ENCODE peak calls at places on chromosomes 16 and 17, in six cellular contexts. One of them, this sample, is unnamed.

GRCh38 chr17:3641014-3641413 is 4.5 kb downstream of the CTNS start:
- DNase-seq in HCT116: no peak
- DNase-seq in K562: no peak
- DNase-seq in WTC11: no peak
- DNase-seq in H1: no peak
- DNase-seq in GM12878: no peak
- DNase-seq in this sample: no peak

GRCh38 chr17:3973498-3974137 is 9.4 kb upstream of the ATP2A3 start:
- DNase-seq in K562: no peak
- DNase-seq in WTC11: no peak
- DNase-seq in H1: no peak
- DNase-seq in GM12878: no peak
- DNase-seq in HCT116: no peak
- DNase-seq in this sample: no peak

GRCh38 chr17:83054518-83055125 is 24.8 kb upstream of the METRNL start:
- DNase-seq in H1: no peak
- DNase-seq in GM12878: no peak
- DNase-seq in HCT116: no peak
- DNase-seq in K562: no peak
- DNase-seq in WTC11: no peak
- DNase-seq in this sample: no peak

GRCh38 chr17:43217614-43218087 is 6.0 kb downstream of the TMEM106A start:
- DNase-seq in HCT116: no peak
- DNase-seq in K562: no peak
- DNase-seq in GM12878: no peak
- DNase-seq in WTC11: no peak
- DNase-seq in H1: no peak
- DNase-seq in this sample: no peak

GRCh38 chr17:9427460-9428315 is 147.9 kb downstream of the STX8 start:
- DNase-seq in H1: no peak
- DNase-seq in K562: no peak
- DNase-seq in GM12878: no peak
- DNase-seq in WTC11: no peak
- DNase-seq in HCT116: no peak
- DNase-seq in this sample: no peak

GRCh38 chr16:20811889-20812439 is 5.6 kb downstream of the REXO5 start:
- DNase-seq in HCT116: no peak
- DNase-seq in GM12878: no peak
- DNase-seq in WTC11: no peak
- DNase-seq in K562: no peak
- DNase-seq in H1: no peak
- DNase-seq in this sample: no peak

GRCh38 chr16:28168991-28169554 is 42.7 kb downstream of the XPO6 start:
- DNase-seq in K562: no peak
- DNase-seq in GM12878: no peak
- DNase-seq in H1: no peak
- DNase-seq in WTC11: no peak
- DNase-seq in HCT116: no peak
- DNase-seq in this sample: no peak

GRCh38 chr16:1420111-1420539 is 422 bp downstream of the UQCC4 start:
- DNase-seq in H1: no peak
- DNase-seq in HCT116: no peak
- DNase-seq in WTC11: no peak
- DNase-seq in K562: no peak
- DNase-seq in GM12878: no peak
- DNase-seq in this sample: no peak

GRCh38 chr17:29289852-29290251 is 4.1 kb downstream of the NUFIP2 start:
- DNase-seq in H1: no peak
- DNase-seq in HCT116: no peak
- DNase-seq in WTC11: no peak
- DNase-seq in GM12878: no peak
- DNase-seq in K562: no peak
- DNase-seq in this sample: no peak

GRCh38 chr16:66913081-66913480 is 5.6 kb downstream of the CDH16 start:
- DNase-seq in WTC11: peak; percentile 66
- DNase-seq in H1: no peak
- DNase-seq in HCT116: no peak
- DNase-seq in GM12878: no peak
- DNase-seq in K562: no peak
- DNase-seq in this sample: no peak

GRCh38 chr17:61411114-61411943 is 11.7 kb downstream of the TBX2 start:
- DNase-seq in HCT116: no peak
- DNase-seq in GM12878: no peak
- DNase-seq in K562: no peak
- DNase-seq in H1: no peak
- DNase-seq in WTC11: peak; percentile 61
- DNase-seq in this sample: no peak

GRCh38 chr17:35788504-35788998 is 6.9 kb downstream of the MMP28 start:
- DNase-seq in HCT116: no peak
- DNase-seq in WTC11: no peak
- DNase-seq in H1: no peak
- DNase-seq in K562: no peak
- DNase-seq in GM12878: no peak
- DNase-seq in this sample: no peak

GRCh38 chr17:71764507-71764906 is 356.3 kb upstream of the SOX9 start:
- DNase-seq in K562: no peak
- DNase-seq in H1: peak; percentile 15
- DNase-seq in GM12878: no peak
- DNase-seq in WTC11: peak; percentile 72
- DNase-seq in HCT116: peak; percentile 62
- DNase-seq in this sample: peak; percentile 25

GRCh38 chr17:62807812-62808575 is at the start of gene MARCHF10:
- DNase-seq in GM12878: no peak
- DNase-seq in K562: peak; percentile 86
- DNase-seq in H1: no peak
- DNase-seq in WTC11: peak; percentile 77
- DNase-seq in HCT116: no peak
- DNase-seq in this sample: no peak

GRCh38 chr17:68457168-68457538 is at the start of gene WIPI1:
- DNase-seq in HCT116: no peak
- DNase-seq in K562: no peak
- DNase-seq in H1: no peak
- DNase-seq in WTC11: no peak
- DNase-seq in GM12878: no peak
- DNase-seq in this sample: peak; percentile 39

GRCh38 chr17:48577330-48577945 is 712 bp downstream of the HOXB4 start:
- DNase-seq in H1: no peak
- DNase-seq in K562: no peak
- DNase-seq in HCT116: no peak
- DNase-seq in WTC11: no peak
- DNase-seq in GM12878: no peak
- DNase-seq in this sample: no peak

GRCh38 chr17:38898812-38899348 is 26.5 kb upstream of the LASP1NB start:
- DNase-seq in H1: no peak
- DNase-seq in HCT116: no peak
- DNase-seq in WTC11: no peak
- DNase-seq in GM12878: peak; percentile 64
- DNase-seq in K562: peak; percentile 78
- DNase-seq in this sample: no peak

GRCh38 chr17:4086041-4086483 is 56.8 kb downstream of the ZZEF1 start:
- DNase-seq in K562: no peak
- DNase-seq in HCT116: no peak
- DNase-seq in H1: no peak
- DNase-seq in WTC11: no peak
- DNase-seq in GM12878: peak; percentile 36
- DNase-seq in this sample: no peak

GRCh38 chr17:44069974-44070454 is 521 bp upstream of the G6PC3 start:
- DNase-seq in WTC11: no peak
- DNase-seq in K562: no peak
- DNase-seq in H1: no peak
- DNase-seq in HCT116: peak; percentile 36
- DNase-seq in GM12878: no peak
- DNase-seq in this sample: no peak

GRCh38 chr16:49461517-49461951 is 87.9 kb downstream of the C16orf78 start:
- DNase-seq in GM12878: no peak
- DNase-seq in H1: no peak
- DNase-seq in HCT116: no peak
- DNase-seq in WTC11: no peak
- DNase-seq in K562: no peak
- DNase-seq in this sample: no peak

GRCh38 chr17:29495011-29495410 is 71.8 kb downstream of the ABHD15 start:
- DNase-seq in HCT116: no peak
- DNase-seq in H1: no peak
- DNase-seq in GM12878: no peak
- DNase-seq in K562: no peak
- DNase-seq in WTC11: no peak
- DNase-seq in this sample: no peak

GRCh38 chr17:28475151-28475900 is 1.9 kb downstream of the SLC13A2 start:
- DNase-seq in K562: no peak
- DNase-seq in WTC11: no peak
- DNase-seq in HCT116: no peak
- DNase-seq in GM12878: no peak
- DNase-seq in H1: no peak
- DNase-seq in this sample: peak; percentile 35

GRCh38 chr16:57042157-57043111 is 49.9 kb upstream of the CPNE2 start:
- DNase-seq in K562: no peak
- DNase-seq in GM12878: peak; percentile 88
- DNase-seq in WTC11: no peak
- DNase-seq in H1: no peak
- DNase-seq in HCT116: no peak
- DNase-seq in this sample: no peak

GRCh38 chr17:4934173-4934979 is 2.3 kb downstream of the GP1BA start:
- DNase-seq in H1: no peak
- DNase-seq in HCT116: no peak
- DNase-seq in GM12878: no peak
- DNase-seq in K562: peak; percentile 28
- DNase-seq in WTC11: peak; percentile 50
- DNase-seq in this sample: peak; percentile 46

GRCh38 chr16:55282441-55282840 is 41.6 kb upstream of the IRX6 start:
- DNase-seq in K562: no peak
- DNase-seq in H1: no peak
- DNase-seq in GM12878: no peak
- DNase-seq in HCT116: no peak
- DNase-seq in WTC11: no peak
- DNase-seq in this sample: no peak

GRCh38 chr17:45382226-45382625 is 50.4 kb downstream of the ARHGAP27 start:
- DNase-seq in H1: no peak
- DNase-seq in HCT116: no peak
- DNase-seq in GM12878: no peak
- DNase-seq in K562: no peak
- DNase-seq in WTC11: no peak
- DNase-seq in this sample: no peak

GRCh38 chr16:21560462-21560861 is 38.9 kb upstream of the METTL9 start:
- DNase-seq in K562: no peak
- DNase-seq in HCT116: no peak
- DNase-seq in H1: no peak
- DNase-seq in WTC11: no peak
- DNase-seq in GM12878: no peak
- DNase-seq in this sample: no peak

GRCh38 chr16:379961-380836 is 1.6 kb downstream of the PGAP6 start:
- DNase-seq in HCT116: no peak
- DNase-seq in GM12878: no peak
- DNase-seq in H1: no peak
- DNase-seq in K562: no peak
- DNase-seq in WTC11: no peak
- DNase-seq in this sample: no peak

GRCh38 chr17:35050170-35050569 is 13.3 kb downstream of the RFFL start:
- DNase-seq in K562: no peak
- DNase-seq in H1: no peak
- DNase-seq in GM12878: no peak
- DNase-seq in HCT116: no peak
- DNase-seq in WTC11: no peak
- DNase-seq in this sample: no peak

GRCh38 chr17:72361892-72362291 is 241.1 kb downstream of the SOX9 start:
- DNase-seq in HCT116: no peak
- DNase-seq in GM12878: no peak
- DNase-seq in WTC11: no peak
- DNase-seq in K562: no peak
- DNase-seq in H1: no peak
- DNase-seq in this sample: no peak

GRCh38 chr16:9090101-9090959 is 1.1 kb upstream of the HAPSTR1 start:
- DNase-seq in H1: no peak
- DNase-seq in GM12878: no peak
- DNase-seq in HCT116: no peak
- DNase-seq in K562: peak; percentile 68
- DNase-seq in WTC11: peak; percentile 59
- DNase-seq in this sample: no peak

GRCh38 chr17:7888184-7888920 is at the start of gene CHD3:
- DNase-seq in H1: no peak
- DNase-seq in WTC11: no peak
- DNase-seq in K562: no peak
- DNase-seq in HCT116: no peak
- DNase-seq in GM12878: no peak
- DNase-seq in this sample: no peak
- TF ChIP-seq ATF3 in H1: no peak
- TF ChIP-seq ATF3 in WTC11: no peak
- TF ChIP-seq ATF3 in K562: no peak
- TF ChIP-seq ATF3 in HCT116: no peak
- TF ChIP-seq ATF3 in GM12878: no peak
- TF ChIP-seq ATF3 in this sample: no peak

GRCh38 chr16:73066321-73066926 is 18.5 kb upstream of the ZFHX3 start:
- DNase-seq in HCT116: no peak
- DNase-seq in GM12878: no peak
- DNase-seq in K562: no peak
- DNase-seq in H1: no peak
- DNase-seq in WTC11: peak; percentile 49
- DNase-seq in this sample: no peak
- TF ChIP-seq ATF3 in HCT116: no peak
- TF ChIP-seq ATF3 in GM12878: no peak
- TF ChIP-seq ATF3 in K562: no peak
- TF ChIP-seq ATF3 in H1: no peak
- TF ChIP-seq ATF3 in WTC11: no peak
- TF ChIP-seq ATF3 in this sample: no peak

GRCh38 chr16:31395647-31396046 is 2.5 kb downstream of the ITGAD start:
- DNase-seq in H1: no peak
- DNase-seq in K562: no peak
- DNase-seq in WTC11: no peak
- DNase-seq in HCT116: no peak
- DNase-seq in GM12878: no peak
- DNase-seq in this sample: no peak
- TF ChIP-seq ATF3 in H1: no peak
- TF ChIP-seq ATF3 in K562: no peak
- TF ChIP-seq ATF3 in WTC11: no peak
- TF ChIP-seq ATF3 in HCT116: no peak
- TF ChIP-seq ATF3 in GM12878: no peak
- TF ChIP-seq ATF3 in this sample: no peak

GRCh38 chr17:77852666-77853207 is 105.8 kb upstream of the TNRC6C start:
- DNase-seq in WTC11: no peak
- DNase-seq in K562: no peak
- DNase-seq in HCT116: no peak
- DNase-seq in GM12878: no peak
- DNase-seq in H1: no peak
- DNase-seq in this sample: no peak

GRCh38 chr17:77854083-77854758 is 104.3 kb upstream of the TNRC6C start:
- DNase-seq in H1: no peak
- DNase-seq in K562: no peak
- DNase-seq in WTC11: no peak
- DNase-seq in GM12878: no peak
- DNase-seq in HCT116: no peak
- DNase-seq in this sample: no peak

GRCh38 chr17:77849203-77849602 is 109.3 kb upstream of the TNRC6C start:
- DNase-seq in GM12878: no peak
- DNase-seq in H1: no peak
- DNase-seq in WTC11: no peak
- DNase-seq in K562: no peak
- DNase-seq in HCT116: no peak
- DNase-seq in this sample: no peak

GRCh38 chr17:77853208-77853977 is 105.1 kb upstream of the TNRC6C start:
- DNase-seq in K562: no peak
- DNase-seq in WTC11: no peak
- DNase-seq in GM12878: no peak
- DNase-seq in HCT116: no peak
- DNase-seq in H1: no peak
- DNase-seq in this sample: no peak

GRCh38 chr17:77851921-77852320 is 106.6 kb upstream of the TNRC6C start:
- DNase-seq in H1: no peak
- DNase-seq in HCT116: no peak
- DNase-seq in K562: no peak
- DNase-seq in GM12878: no peak
- DNase-seq in WTC11: no peak
- DNase-seq in this sample: no peak
- TF ChIP-seq ATF3 in H1: no peak
- TF ChIP-seq ATF3 in HCT116: no peak
- TF ChIP-seq ATF3 in K562: no peak
- TF ChIP-seq ATF3 in GM12878: no peak
- TF ChIP-seq ATF3 in WTC11: no peak
- TF ChIP-seq ATF3 in this sample: no peak

This sample was measured in HepG2.